ENCODE peak calls at places on chromosomes 11 and 22, in nine cellular contexts. One of them, this sample, is unnamed.

GRCh38 chr11:105177658-105178057 is 38.1 kb upstream of the CARD18 start:
- DNase-seq in nucleus accumbens: no peak
- DNase-seq in activated CD4-positive, alpha-beta T cell treated with anti-CD3 and anti-CD28 coated beads for 4 hours: no peak
- DNase-seq in astrocyte of the spinal cord: peak
- DNase-seq in T-cell: no peak
- DNase-seq in RCC 7860: no peak
- DNase-seq in sigmoid colon: no peak
- DNase-seq in CD8-positive, alpha-beta memory T cell: no peak
- DNase-seq in HuH-7.5: no peak
- DNase-seq in this sample: no peak

GRCh38 chr11:7632211-7632610 is 41.1 kb downstream of the CYB5R2 start:
- DNase-seq in nucleus accumbens: no peak
- DNase-seq in activated CD4-positive, alpha-beta T cell treated with anti-CD3 and anti-CD28 coated beads for 4 hours: no peak
- DNase-seq in astrocyte of the spinal cord: no peak
- DNase-seq in T-cell: no peak
- DNase-seq in RCC 7860: no peak
- DNase-seq in sigmoid colon: no peak
- DNase-seq in CD8-positive, alpha-beta memory T cell: no peak
- DNase-seq in HuH-7.5: no peak
- DNase-seq in this sample: no peak

GRCh38 chr11:93537022-93537421 is 6.2 kb downstream of the SMCO4 start:
- DNase-seq in nucleus accumbens: peak
- DNase-seq in activated CD4-positive, alpha-beta T cell treated with anti-CD3 and anti-CD28 coated beads for 4 hours: no peak
- DNase-seq in astrocyte of the spinal cord: no peak
- DNase-seq in T-cell: no peak
- DNase-seq in RCC 7860: no peak
- DNase-seq in sigmoid colon: no peak
- DNase-seq in CD8-positive, alpha-beta memory T cell: no peak
- DNase-seq in HuH-7.5: no peak
- DNase-seq in this sample: no peak

GRCh38 chr11:28223577-28223976 is 115.4 kb downstream of the METTL15 start:
- DNase-seq in nucleus accumbens: no peak
- DNase-seq in activated CD4-positive, alpha-beta T cell treated with anti-CD3 and anti-CD28 coated beads for 4 hours: no peak
- DNase-seq in astrocyte of the spinal cord: no peak
- DNase-seq in T-cell: no peak
- DNase-seq in RCC 7860: no peak
- DNase-seq in sigmoid colon: no peak
- DNase-seq in CD8-positive, alpha-beta memory T cell: no peak
- DNase-seq in HuH-7.5: no peak
- DNase-seq in this sample: no peak

GRCh38 chr11:121328967-121329653 is 36.5 kb downstream of the SC5D start:
- DNase-seq in nucleus accumbens: no peak
- DNase-seq in activated CD4-positive, alpha-beta T cell treated with anti-CD3 and anti-CD28 coated beads for 4 hours: peak
- DNase-seq in astrocyte of the spinal cord: no peak
- DNase-seq in T-cell: no peak
- DNase-seq in RCC 7860: no peak
- DNase-seq in sigmoid colon: no peak
- DNase-seq in CD8-positive, alpha-beta memory T cell: peak
- DNase-seq in HuH-7.5: no peak
- DNase-seq in this sample: no peak

GRCh38 chr22:37822079-37822833 is 926 bp upstream of the GALR3 start:
- DNase-seq in nucleus accumbens: no peak
- DNase-seq in activated CD4-positive, alpha-beta T cell treated with anti-CD3 and anti-CD28 coated beads for 4 hours: no peak
- DNase-seq in astrocyte of the spinal cord: no peak
- DNase-seq in T-cell: no peak
- DNase-seq in RCC 7860: no peak
- DNase-seq in sigmoid colon: no peak
- DNase-seq in CD8-positive, alpha-beta memory T cell: no peak
- DNase-seq in HuH-7.5: no peak
- DNase-seq in this sample: no peak

GRCh38 chr11:65811764-65812475 is 21.8 kb upstream of the SNX32 start:
- DNase-seq in nucleus accumbens: no peak
- DNase-seq in activated CD4-positive, alpha-beta T cell treated with anti-CD3 and anti-CD28 coated beads for 4 hours: no peak
- DNase-seq in astrocyte of the spinal cord: no peak
- DNase-seq in T-cell: no peak
- DNase-seq in RCC 7860: no peak
- DNase-seq in sigmoid colon: no peak
- DNase-seq in CD8-positive, alpha-beta memory T cell: no peak
- DNase-seq in HuH-7.5: no peak
- DNase-seq in this sample: no peak

GRCh38 chr22:43128928-43129424 is 14.2 kb downstream of the MCAT start:
- DNase-seq in nucleus accumbens: no peak
- DNase-seq in activated CD4-positive, alpha-beta T cell treated with anti-CD3 and anti-CD28 coated beads for 4 hours: no peak
- DNase-seq in astrocyte of the spinal cord: no peak
- DNase-seq in T-cell: no peak
- DNase-seq in RCC 7860: no peak
- DNase-seq in sigmoid colon: no peak
- DNase-seq in CD8-positive, alpha-beta memory T cell: no peak
- DNase-seq in HuH-7.5: no peak
- DNase-seq in this sample: no peak

GRCh38 chr11:121467965-121468364 is 15.2 kb upstream of the SORL1-AS1 start:
- DNase-seq in nucleus accumbens: no peak
- DNase-seq in activated CD4-positive, alpha-beta T cell treated with anti-CD3 and anti-CD28 coated beads for 4 hours: peak
- DNase-seq in astrocyte of the spinal cord: no peak
- DNase-seq in T-cell: peak
- DNase-seq in RCC 7860: no peak
- DNase-seq in sigmoid colon: no peak
- DNase-seq in CD8-positive, alpha-beta memory T cell: peak
- DNase-seq in HuH-7.5: no peak
- DNase-seq in this sample: no peak

GRCh38 chr11:121482231-121483129 is 29.7 kb upstream of the SORL1-AS1 start:
- DNase-seq in nucleus accumbens: no peak
- DNase-seq in activated CD4-positive, alpha-beta T cell treated with anti-CD3 and anti-CD28 coated beads for 4 hours: peak
- DNase-seq in astrocyte of the spinal cord: no peak
- DNase-seq in T-cell: peak
- DNase-seq in RCC 7860: no peak
- DNase-seq in sigmoid colon: no peak
- DNase-seq in CD8-positive, alpha-beta memory T cell: peak
- DNase-seq in HuH-7.5: no peak
- DNase-seq in this sample: no peak

GRCh38 chr22:23105304-23105703 is 35.0 kb downstream of the GNAZ start:
- DNase-seq in nucleus accumbens: no peak
- DNase-seq in activated CD4-positive, alpha-beta T cell treated with anti-CD3 and anti-CD28 coated beads for 4 hours: no peak
- DNase-seq in astrocyte of the spinal cord: no peak
- DNase-seq in T-cell: no peak
- DNase-seq in RCC 7860: no peak
- DNase-seq in sigmoid colon: no peak
- DNase-seq in CD8-positive, alpha-beta memory T cell: no peak
- DNase-seq in HuH-7.5: no peak
- DNase-seq in this sample: no peak

GRCh38 chr11:10454902-10455631 is at the start of gene AMPD3:
- DNase-seq in nucleus accumbens: no peak
- DNase-seq in activated CD4-positive, alpha-beta T cell treated with anti-CD3 and anti-CD28 coated beads for 4 hours: no peak
- DNase-seq in astrocyte of the spinal cord: peak
- DNase-seq in T-cell: no peak
- DNase-seq in RCC 7860: peak
- DNase-seq in sigmoid colon: peak
- DNase-seq in CD8-positive, alpha-beta memory T cell: no peak
- DNase-seq in HuH-7.5: no peak
- DNase-seq in this sample: no peak

GRCh38 chr22:17920145-17920605 is 104.2 kb downstream of the MICAL3 start:
- DNase-seq in nucleus accumbens: no peak
- DNase-seq in activated CD4-positive, alpha-beta T cell treated with anti-CD3 and anti-CD28 coated beads for 4 hours: no peak
- DNase-seq in astrocyte of the spinal cord: no peak
- DNase-seq in T-cell: no peak
- DNase-seq in RCC 7860: peak
- DNase-seq in sigmoid colon: no peak
- DNase-seq in CD8-positive, alpha-beta memory T cell: no peak
- DNase-seq in HuH-7.5: no peak
- DNase-seq in this sample: no peak

GRCh38 chr11:110076388-110076965 is 16.7 kb upstream of the ZC3H12C start:
- DNase-seq in nucleus accumbens: no peak
- DNase-seq in activated CD4-positive, alpha-beta T cell treated with anti-CD3 and anti-CD28 coated beads for 4 hours: no peak
- DNase-seq in astrocyte of the spinal cord: no peak
- DNase-seq in T-cell: no peak
- DNase-seq in RCC 7860: peak
- DNase-seq in sigmoid colon: no peak
- DNase-seq in CD8-positive, alpha-beta memory T cell: no peak
- DNase-seq in HuH-7.5: no peak
- DNase-seq in this sample: no peak

GRCh38 chr11:832529-833113 is at the start of gene CD151:
- DNase-seq in nucleus accumbens: no peak
- DNase-seq in activated CD4-positive, alpha-beta T cell treated with anti-CD3 and anti-CD28 coated beads for 4 hours: peak
- DNase-seq in astrocyte of the spinal cord: peak
- DNase-seq in T-cell: no peak
- DNase-seq in RCC 7860: peak
- DNase-seq in sigmoid colon: no peak
- DNase-seq in CD8-positive, alpha-beta memory T cell: no peak
- DNase-seq in HuH-7.5: no peak
- DNase-seq in this sample: no peak

GRCh38 chr11:118789501-118790356 is 1.2 kb downstream of the DDX6 start:
- DNase-seq in nucleus accumbens: peak
- DNase-seq in activated CD4-positive, alpha-beta T cell treated with anti-CD3 and anti-CD28 coated beads for 4 hours: peak
- DNase-seq in astrocyte of the spinal cord: peak
- DNase-seq in T-cell: no peak
- DNase-seq in RCC 7860: no peak
- DNase-seq in sigmoid colon: no peak
- DNase-seq in CD8-positive, alpha-beta memory T cell: peak
- DNase-seq in HuH-7.5: no peak
- DNase-seq in this sample: no peak

GRCh38 chr11:128892866-128893565 is 1.9 kb downstream of the KCNJ5 start:
- DNase-seq in nucleus accumbens: no peak
- DNase-seq in activated CD4-positive, alpha-beta T cell treated with anti-CD3 and anti-CD28 coated beads for 4 hours: no peak
- DNase-seq in astrocyte of the spinal cord: no peak
- DNase-seq in T-cell: no peak
- DNase-seq in RCC 7860: no peak
- DNase-seq in sigmoid colon: peak
- DNase-seq in CD8-positive, alpha-beta memory T cell: no peak
- DNase-seq in HuH-7.5: no peak
- DNase-seq in this sample: no peak

GRCh38 chr11:92528051-92528450 is 303.4 kb downstream of the FAT3 start:
- DNase-seq in nucleus accumbens: no peak
- DNase-seq in activated CD4-positive, alpha-beta T cell treated with anti-CD3 and anti-CD28 coated beads for 4 hours: no peak
- DNase-seq in astrocyte of the spinal cord: peak
- DNase-seq in T-cell: no peak
- DNase-seq in RCC 7860: no peak
- DNase-seq in sigmoid colon: no peak
- DNase-seq in CD8-positive, alpha-beta memory T cell: no peak
- DNase-seq in HuH-7.5: no peak
- DNase-seq in this sample: no peak

This sample was measured in chondrocyte.